ENCODE peak calls at places on chromosomes 12 and 14, in seven cellular contexts. B is NCI-H2171 treated with DMSO at 0.1 percent for 48 hours; X is cardiac fibroblast; H is WTC11; W is stimulated activated effector memory CD8-positive, alpha-beta T cell treated with anti-CD3 and anti-CD28 coated beads, Interleukin-12 subunit alpha, Interleukin-12 subunit beta, amount 100 ng/mL, for 72 hours; E is bronchial epithelial cell; O is D341Med. M is an unnamed sample.

GRCh38 chr14:51518280-51518679 is 133.4 kb upstream of the FRMD6 start:
- DNase-seq in B (no peak), X (no peak), H (no peak), W (no peak), E (no peak), O (no peak), M (no peak)

GRCh38 chr12:43742106-43742505 is 16.5 kb downstream of the PUS7L start:
- DNase-seq in B (no peak), X (peak; percentile 81), H (no peak), W (no peak), E (peak; percentile 59), O (no peak), M (no peak)

GRCh38 chr14:68309121-68309520 is 483.7 kb downstream of the ZFP36L1 start:
- DNase-seq in B (no peak), X (no peak), H (no peak), W (no peak), E (peak; percentile 52), O (no peak), M (no peak)

GRCh38 chr12:2027379-2027778 is 23.1 kb upstream of the DCP1B start:
- DNase-seq in B (no peak), X (no peak), H (no peak), W (no peak), E (no peak), O (peak; percentile 58), M (no peak)

GRCh38 chr12:88947486-88948043 is 367.3 kb upstream of the KITLG start:
- DNase-seq in B (no peak), X (no peak), H (no peak), W (no peak), E (no peak), O (no peak), M (no peak)

GRCh38 chr12:45473636-45474035 is 255.9 kb upstream of the ARID2 start:
- DNase-seq in B (no peak), X (no peak), H (no peak), W (no peak), E (no peak), O (no peak), M (no peak)

GRCh38 chr12:78878866-78879265 is 14.3 kb downstream of the SYT1 start:
- DNase-seq in B (no peak), X (no peak), H (no peak), W (no peak), E (no peak), O (no peak), M (no peak)

GRCh38 chr14:88775532-88775931 is 17.2 kb downstream of the EML5 start:
- DNase-seq in B (no peak), X (no peak), H (no peak), W (no peak), E (peak; percentile 67), O (no peak), M (no peak)

GRCh38 chr12:99658950-99659349 is 11.4 kb downstream of the GARIN6 start:
- DNase-seq in B (peak; percentile 23), X (peak; percentile 1), H (no peak), W (no peak), E (peak; percentile 7), O (no peak), M (peak; percentile 21)

GRCh38 chr12:89566615-89567014 is 40.8 kb upstream of the POC1B start:
- DNase-seq in B (no peak), X (peak; percentile 38), H (no peak), W (no peak), E (peak; percentile 90), O (no peak), M (no peak)

GRCh38 chr14:104510216-104510615 is 69.3 kb upstream of the C14orf180 start:
- DNase-seq in B (no peak), X (no peak), H (no peak), W (no peak), E (no peak), O (no peak), M (no peak)

GRCh38 chr12:45725631-45726593 is 3.6 kb upstream of the ARID2 start:
- DNase-seq in B (peak; percentile 74), X (peak; percentile 45), H (no peak), W (no peak), E (peak; percentile 66), O (peak; percentile 27), M (peak; percentile 62)

GRCh38 chr12:8996682-8997405 is 7.5 kb downstream of the KLRG1 start:
- DNase-seq in B (no peak), X (peak; percentile 9), H (no peak), W (peak; percentile 25), E (peak; percentile 61), O (no peak), M (no peak)

GRCh38 chr14:77039285-77040058 is 11.0 kb upstream of the IRF2BPL start:
- DNase-seq in B (peak; percentile 90), X (peak; percentile 76), H (no peak), W (no peak), E (no peak), O (no peak), M (no peak)

GRCh38 chr12:132761032-132761910 is at the start of gene ANKLE2:
- DNase-seq in B (peak; percentile 6), X (peak; percentile 59), H (peak; percentile 42), W (peak; percentile 54), E (peak; percentile 35), O (peak; percentile 94), M (peak; percentile 35)

GRCh38 chr12:81530352-81530751 is 228.8 kb downstream of the PPFIA2 start:
- DNase-seq in B (no peak), X (no peak), H (no peak), W (no peak), E (no peak), O (no peak), M (no peak)

GRCh38 chr12:68420225-68421008 is 88.3 kb upstream of the MDM1 start:
- DNase-seq in B (no peak), X (peak; percentile 46), H (no peak), W (peak; percentile 11), E (no peak), O (no peak), M (no peak)

GRCh38 chr12:76591461-76591860 is 31.9 kb upstream of the OSBPL8 start:
- DNase-seq in B (no peak), X (peak; percentile 85), H (no peak), W (no peak), E (peak; percentile 22), O (no peak), M (no peak)

GRCh38 chr12:104910196-104910840 is 47.8 kb downstream of the SLC41A2 start:
- DNase-seq in B (no peak), X (peak; percentile 47), H (no peak), W (no peak), E (peak; percentile 64), O (no peak), M (no peak)

M was measured in MM.1S.